ENCODE peak calls at places on chromosome 21, in seven cellular contexts. J, O, S, U, L, X and W are unnamed samples.

GRCh38 chr21:36973986-36974850 is 7.7 kb upstream of the HLCS start:
- DNase-seq in J (no peak), O (no peak), S (peak), U (no peak), L (no peak), X (no peak), W (no peak)

GRCh38 chr21:37560385-37560784 is 193.8 kb downstream of the DYRK1A start:
- DNase-seq in J (no peak), O (no peak), S (no peak), U (no peak), L (no peak), X (no peak), W (no peak)

GRCh38 chr21:28771790-28772501 is 220.7 kb downstream of the LTN1 start:
- DNase-seq in J (no peak), O (no peak), S (peak), U (peak), L (no peak), X (no peak), W (no peak)

GRCh38 chr21:38816400-38816973 is 10.8 kb downstream of the ETS2 start:
- DNase-seq in J (no peak), O (no peak), S (no peak), U (no peak), L (no peak), X (no peak), W (no peak)

GRCh38 chr21:41974752-41975053 is 20.9 kb upstream of the C2CD2 start:
- DNase-seq in J (no peak), O (no peak), S (no peak), U (no peak), L (no peak), X (no peak), W (no peak)

GRCh38 chr21:14452031-14452778 is 69.3 kb upstream of the HSPA13 start:
- DNase-seq in J (no peak), O (peak), S (no peak), U (no peak), L (no peak), X (no peak), W (no peak)

GRCh38 chr21:10272216-10272615 is 249.2 kb upstream of the TPTE start:
- DNase-seq in J (no peak), O (no peak), S (peak), U (no peak), L (no peak), X (no peak), W (no peak)

GRCh38 chr21:44967082-44968047 is 27.5 kb downstream of the SLX9 start:
- DNase-seq in J (no peak), O (no peak), S (no peak), U (no peak), L (no peak), X (no peak), W (no peak)

GRCh38 chr21:28447453-28447852 is 545.2 kb downstream of the LTN1 start:
- DNase-seq in J (no peak), O (no peak), S (no peak), U (no peak), L (no peak), X (no peak), W (no peak)

GRCh38 chr21:15250384-15250783 is 185.6 kb upstream of the NRIP1 start:
- DNase-seq in J (no peak), O (no peak), S (no peak), U (peak), L (no peak), X (no peak), W (no peak)

GRCh38 chr21:17428484-17428869 is 84.4 kb upstream of the CXADR start:
- DNase-seq in J (no peak), O (no peak), S (no peak), U (no peak), L (no peak), X (no peak), W (no peak)

GRCh38 chr21:16851054-16851453 is 661.8 kb upstream of the CXADR start:
- DNase-seq in J (no peak), O (no peak), S (no peak), U (no peak), L (no peak), X (no peak), W (no peak)

GRCh38 chr21:31732891-31733520 is 1.1 kb upstream of the SCAF4 start:
- DNase-seq in J (no peak), O (no peak), S (no peak), U (no peak), L (no peak), X (no peak), W (no peak)

GRCh38 chr21:45833437-45833836 is 148.1 kb upstream of the COL6A1 start:
- DNase-seq in J (no peak), O (no peak), S (no peak), U (no peak), L (no peak), X (no peak), W (no peak)

GRCh38 chr21:45642122-45642813 is 1.3 kb upstream of the PCBP3 start:
- DNase-seq in J (no peak), O (no peak), S (no peak), U (no peak), L (no peak), X (no peak), W (no peak)

GRCh38 chr21:31750843-31751242 is 18.9 kb upstream of the SCAF4 start:
- DNase-seq in J (no peak), O (no peak), S (peak), U (peak), L (no peak), X (no peak), W (no peak)

GRCh38 chr21:25573409-25574206 is 33.7 kb downstream of the MRPL39 start:
- DNase-seq in J (peak), O (no peak), S (peak), U (peak), L (no peak), X (no peak), W (no peak)

GRCh38 chr21:43343992-43344886 is 82.7 kb downstream of the SIK1 start:
- DNase-seq in J (no peak), O (no peak), S (no peak), U (no peak), L (no peak), X (no peak), W (no peak)

GRCh38 chr21:31334648-31335121 is 9.4 kb downstream of the TIAM1 start:
- DNase-seq in J (no peak), O (no peak), S (no peak), U (no peak), L (no peak), X (peak), W (no peak)

GRCh38 chr21:34274001-34274400 is 89.8 kb upstream of the KCNE2 start:
- DNase-seq in J (no peak), O (no peak), S (peak), U (peak), L (no peak), X (no peak), W (no peak)

GRCh38 chr21:25635310-25635709 is 3.7 kb upstream of the JAM2 start:
- DNase-seq in J (no peak), O (no peak), S (peak), U (no peak), L (no peak), X (no peak), W (no peak)

GRCh38 chr21:41032536-41032935 is 135.4 kb upstream of the BACE2 start:
- DNase-seq in J (no peak), O (no peak), S (no peak), U (no peak), L (no peak), X (no peak), W (no peak)

GRCh38 chr21:37338671-37339526 is 27.7 kb upstream of the DYRK1A start:
- DNase-seq in J (no peak), O (no peak), S (peak), U (peak), L (no peak), X (no peak), W (no peak)

GRCh38 chr21:25107708-25108107 is 499.6 kb downstream of the MRPL39 start:
- DNase-seq in J (no peak), O (no peak), S (peak), U (peak), L (no peak), X (no peak), W (no peak)